ENCODE peak calls at places on chromosomes 7 and 10, in eight cellular contexts. M is neuronal stem cell, O is adrenal gland, K is GM23248, T is AG04450, C is A549, P is PC-3, Z is neural progenitor cell. Q is an unnamed sample. For H3K9me3, the result is how much of the 10 kb centered on the place peaks cover.

GRCh38 chr7:107948645-107949442 is 54.1 kb downstream of the LAMB1 start:
- DNase-seq in C (peak), Z (no peak), T (peak), P (peak), M (no peak), K (peak), O (peak), Q (no peak)

GRCh38 chr7:39051707-39052106 is 74.0 kb downstream of the POU6F2 start:
- DNase-seq in T (no peak), C (no peak), O (no peak), Z (no peak), P (no peak), M (no peak), K (no peak), Q (no peak)

GRCh38 chr7:101795461-101795860 is 22.0 kb upstream of the CUX1 start:
- DNase-seq in Z (no peak), K (no peak), C (no peak), T (no peak), M (no peak), O (no peak), P (no peak), Q (no peak)

GRCh38 chr10:119235381-119235780 is 28.0 kb downstream of the GRK5 start:
- DNase-seq in M (no peak), O (no peak), K (peak), T (no peak), C (no peak), P (no peak), Z (no peak), Q (no peak)

GRCh38 chr10:69867699-69868558 is 66.2 kb downstream of the COL13A1 start:
- DNase-seq in M (no peak), O (no peak), K (no peak), P (peak), T (no peak), C (no peak), Z (peak), Q (no peak)

GRCh38 chr7:101162551-101163280 is 2.7 kb downstream of the VGF start:
- DNase-seq in M (no peak), P (peak), T (no peak), K (peak), O (no peak), Z (peak), C (peak), Q (no peak)

GRCh38 chr7:116689787-116690186 is 17.8 kb downstream of the MET start:
- DNase-seq in P (peak), Z (no peak), C (no peak), T (no peak), O (no peak), M (no peak), K (peak), Q (no peak)

GRCh38 chr7:46115410-46115809 is 194.3 kb upstream of the IGFBP3 start:
- DNase-seq in M (no peak), P (no peak), O (peak), K (peak), C (no peak), T (no peak), Z (no peak), Q (no peak)

GRCh38 chr7:2175091-2175490 is 57.7 kb downstream of the MAD1L1 start:
- DNase-seq in C (no peak), M (no peak), T (no peak), Z (no peak), O (no peak), P (no peak), K (no peak), Q (no peak)

GRCh38 chr10:79342295-79342761 is 4.9 kb upstream of the PPIF start:
- DNase-seq in Z (no peak), K (no peak), C (no peak), P (no peak), T (no peak), O (peak), M (no peak), Q (no peak)

GRCh38 chr10:93652857-93653256 is 40.5 kb downstream of the PDE6C start:
- DNase-seq in C (no peak), T (no peak), Z (no peak), O (no peak), P (peak), M (no peak), K (peak), Q (no peak)

GRCh38 chr10:61832866-61833481 is 68.5 kb upstream of the ARID5B start:
- DNase-seq in C (no peak), K (peak), Z (no peak), P (peak), O (no peak), T (no peak), M (no peak), Q (no peak)

GRCh38 chr7:84022686-84023308 is 171.8 kb downstream of the SEMA3A start:
- DNase-seq in T (no peak), Z (no peak), P (peak), M (no peak), K (no peak), C (peak), O (no peak), Q (no peak)

GRCh38 chr7:5429857-5430611 is 6.4 kb upstream of the TNRC18 start:
- DNase-seq in Z (peak), O (peak), K (peak), T (no peak), P (peak), C (no peak), M (no peak), Q (no peak)

GRCh38 chr7:121107923-121108498 is 119.5 kb downstream of the CPED1 start:
- DNase-seq in T (no peak), K (peak), P (peak), M (peak), Z (peak), C (peak), O (no peak), Q (no peak)

GRCh38 chr7:158073845-158074840 is 513.5 kb downstream of the PTPRN2 start:
- DNase-seq in C (no peak), T (no peak), Z (no peak), O (no peak), M (no peak), P (no peak), K (no peak), Q (no peak)
- H3K9me3 ChIP-seq in C (under half), T (half or more), Z (under half), O (under half), M (under half), P (under half), K (under half), Q (under half)

DNA sequence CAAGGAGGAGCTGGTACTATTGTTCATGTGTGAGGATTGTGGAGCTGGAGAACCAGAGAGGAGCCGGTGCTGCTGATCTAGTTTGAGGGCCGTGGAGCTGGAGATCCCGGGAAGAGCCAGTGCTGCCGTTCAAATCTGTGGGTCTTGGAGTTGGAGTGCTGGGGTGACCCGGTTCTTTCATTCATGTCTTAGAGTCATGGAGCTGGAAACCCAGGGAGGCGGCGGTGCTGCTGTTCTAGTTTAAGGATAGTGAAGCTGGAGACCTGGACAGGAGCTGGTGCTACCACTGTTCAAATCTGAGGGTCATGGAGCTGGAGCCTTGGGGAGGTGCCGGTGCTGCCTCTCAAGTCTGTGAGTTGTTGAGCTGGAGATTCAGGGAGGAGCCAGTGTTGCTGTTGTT is 88.5 kb upstream of the ZNF479 start:
- DNase-seq in C (no peak), O (no peak), M (no peak), P (no peak), T (no peak), K (no peak), Z (no peak), Q (no peak)
- H3K9me3 ChIP-seq in C (under half), O (under half), M (under half), P (under half), T (half or more), K (under half), Z (under half), Q (under half)

GRCh38 chr10:38112159-38112558 is 18.0 kb downstream of the ZNF37A start:
- DNase-seq in C (no peak), T (no peak), Z (no peak), M (no peak), K (no peak), O (no peak), P (no peak), Q (no peak)
- H3K9me3 ChIP-seq in C (half or more), T (under half), Z (under half), M (under half), K (under half), O (under half), P (under half), Q (half or more)

GRCh38 chr7:133654547-133654946 is 401.7 kb downstream of the EXOC4 start:
- DNase-seq in K (no peak), C (no peak), P (no peak), Z (no peak), T (no peak), O (no peak), M (no peak), Q (no peak)

GRCh38 chr7:133649593-133649992 is 396.7 kb downstream of the EXOC4 start:
- DNase-seq in C (no peak), P (no peak), T (no peak), M (no peak), Z (no peak), K (peak), O (no peak), Q (no peak)

GRCh38 chr7:133652547-133652946 is 399.7 kb downstream of the EXOC4 start:
- DNase-seq in C (no peak), P (no peak), O (no peak), M (no peak), K (no peak), T (no peak), Z (no peak), Q (no peak)

GRCh38 chr7:133650067-133650466 is 397.2 kb downstream of the EXOC4 start:
- DNase-seq in O (no peak), Z (no peak), C (no peak), M (no peak), T (peak), K (peak), P (no peak), Q (no peak)

GRCh38 chr7:133650487-133651292 is 397.8 kb downstream of the EXOC4 start:
- DNase-seq in K (peak), P (no peak), C (no peak), Z (no peak), T (no peak), M (no peak), O (no peak), Q (no peak)
- H3K9me3 ChIP-seq in K (under half), P (under half), C (under half), Z (under half), T (under half), M (under half), O (under half), Q (under half)

GRCh38 chr7:57256637-57257375 is 124.6 kb upstream of the ZNF479 start:
- DNase-seq in M (no peak), Z (no peak), O (no peak), C (no peak), T (no peak), P (no peak), K (no peak), Q (no peak)
- H3K9me3 ChIP-seq in M (under half), Z (under half), O (under half), C (under half), T (under half), P (under half), K (under half), Q (under half)